ENCODE peak calls at places on chromosomes 1 and 21, in five cellular contexts. F is CD8-positive, alpha-beta T cell; M is astrocyte; A is psoas muscle; E is thoracic aorta. N is an unnamed sample. For H3K4me1, the result is how much of the 10 kb centered on the place peaks cover.

GRCh38 chr1:212162635-212163034 is 122.6 kb upstream of the PPP2R5A start:
- DNase-seq in F (peak), M (peak), A (no peak), E (no peak), N (no peak)

GRCh38 chr1:116062201-116062600 is 49.0 kb upstream of the MAB21L3 start:
- DNase-seq in F (no peak), M (no peak), A (no peak), E (no peak), N (no peak)

GRCh38 chr21:42433946-42434551 is 30.3 kb downstream of the UBASH3A start:
- DNase-seq in F (no peak), M (no peak), A (no peak), E (no peak), N (no peak)

GRCh38 chr1:234205966-234206365 is 167.3 kb upstream of the COA6 start:
- DNase-seq in F (no peak), M (no peak), A (no peak), E (no peak), N (no peak)

GRCh38 chr1:193973428-193973827 is 787.0 kb upstream of the B3GALT2 start:
- DNase-seq in F (no peak), M (no peak), A (no peak), E (no peak), N (no peak)

GRCh38 chr1:44021156-44021555 is 10.1 kb downstream of the SLC6A9 start:
- DNase-seq in F (no peak), M (no peak), A (peak), E (no peak), N (no peak)

GRCh38 chr1:23798662-23799142 is 1.9 kb downstream of the GALE start:
- DNase-seq in F (no peak), M (no peak), A (peak), E (no peak), N (no peak)

GRCh38 chr1:225617956-225618355 is 35.0 kb downstream of the ENAH start:
- DNase-seq in F (no peak), M (no peak), A (no peak), E (no peak), N (no peak)

GRCh38 chr1:22275626-22276395 is 132.9 kb upstream of the WNT4 start:
- DNase-seq in F (peak), M (peak), A (peak), E (no peak), N (peak)

GRCh38 chr1:58785424-58786058 is 1.7 kb upstream of the JUN start:
- DNase-seq in F (peak), M (peak), A (peak), E (peak), N (peak)

GRCh38 chr1:69163779-69164178 is 403.9 kb upstream of the LRRC7 start:
- DNase-seq in F (no peak), M (no peak), A (no peak), E (no peak), N (no peak)

GRCh38 chr21:45549670-45550463 is 7.6 kb upstream of the SLC19A1 start:
- DNase-seq in F (no peak), M (no peak), A (peak), E (no peak), N (no peak)

GRCh38 chr1:229028987-229029550 is 241.8 kb upstream of the RAB4A start:
- DNase-seq in F (no peak), M (no peak), A (no peak), E (no peak), N (no peak)

GRCh38 chr1:152502496-152503180 is 8.0 kb upstream of the LCE5A start:
- DNase-seq in F (no peak), M (peak), A (no peak), E (no peak), N (peak)

GRCh38 chr1:162010175-162010506 is 13.5 kb downstream of the OLFML2B start:
- DNase-seq in F (no peak), M (no peak), A (no peak), E (no peak), N (no peak)

GRCh38 chr1:111214884-111215283 is 12.6 kb upstream of the CHI3L2 start:
- DNase-seq in F (peak), M (no peak), A (no peak), E (no peak), N (no peak)

GRCh38 chr1:185096531-185096930 is 51.2 kb downstream of the RNF2 start:
- DNase-seq in F (no peak), M (no peak), A (no peak), E (no peak), N (peak)

GRCh38 chr21:38434913-38435533 is 63.3 kb downstream of the ERG start:
- DNase-seq in F (no peak), M (peak), A (no peak), E (peak), N (no peak)

GRCh38 chr1:97849350-97850339 is 71.2 kb downstream of the DPYD start:
- DNase-seq in F (no peak), M (peak), A (no peak), E (no peak), N (peak)

GRCh38 chr1:228298471-228298870 is 90.6 kb downstream of the OBSCN start:
- DNase-seq in F (no peak), M (no peak), A (no peak), E (no peak), N (no peak)

GRCh38 chr1:196060539-196060938 is 547.7 kb downstream of the KCNT2 start:
- DNase-seq in F (no peak), M (no peak), A (no peak), E (no peak), N (no peak)

GRCh38 chr1:67322442-67322841 is 14.8 kb downstream of the IL12RB2 start:
- DNase-seq in F (no peak), M (no peak), A (no peak), E (no peak), N (no peak)

GRCh38 chr1:26037904-26038303 is 8.0 kb downstream of the SLC30A2 start:
- DNase-seq in F (no peak), M (no peak), A (no peak), E (no peak), N (no peak)

GRCh38 chr21:39932335-39932734 is 65.1 kb downstream of the PCP4 start:
- DNase-seq in F (no peak), M (no peak), A (no peak), E (no peak), N (no peak)

GRCh38 chr1:94463765-94464330 is 45.7 kb downstream of the ABCD3 start:
- DNase-seq in F (no peak), M (peak), A (no peak), E (no peak), N (no peak)

DNA sequence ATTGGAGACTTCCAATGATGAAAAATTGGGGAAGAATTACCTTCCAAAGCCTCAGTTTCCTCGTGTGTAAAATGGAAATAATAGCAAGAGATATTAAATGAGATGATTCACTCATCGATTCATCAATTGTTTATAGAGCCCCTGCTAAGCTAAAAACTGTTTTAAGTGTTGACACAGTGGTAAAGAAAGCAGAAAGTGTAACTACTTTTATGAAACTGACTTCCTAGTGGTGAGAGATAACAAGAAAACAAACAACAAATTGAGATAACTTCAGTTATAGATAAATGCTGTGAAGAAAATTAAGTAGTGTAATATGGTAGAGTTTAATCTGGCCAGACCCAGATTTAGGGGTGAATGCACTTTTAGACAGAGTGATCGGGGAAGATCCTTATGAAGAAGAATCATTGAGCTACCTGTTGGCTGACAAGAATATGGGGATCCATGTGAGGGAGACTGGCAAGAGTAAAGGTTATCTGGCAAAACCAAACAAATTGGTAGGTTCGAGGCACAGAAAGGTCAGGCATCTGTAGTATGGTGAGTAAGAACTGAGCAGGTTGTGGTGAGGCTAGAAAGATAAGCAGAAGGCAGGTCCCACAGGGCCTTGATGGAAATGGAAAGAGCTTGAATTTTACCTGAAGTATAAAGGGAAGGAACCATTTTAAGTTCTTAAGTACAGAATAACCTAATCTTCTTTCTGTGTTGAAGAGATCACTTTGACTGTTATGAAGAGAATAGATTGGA is 10.9 kb downstream of the PTPRC start:
- DNase-seq in F (no peak), M (no peak), A (no peak), E (no peak), N (no peak)
- H3K4me1 ChIP-seq in F (half or more), M (under half), A (under half), E (under half), N (under half)

GRCh38 chr21:14616303-14617039 is 70.4 kb upstream of the SAMSN1 start:
- DNase-seq in F (no peak), M (no peak), A (no peak), E (no peak), N (peak)
- H3K27ac ChIP-seq in F (no peak), M (no peak), A (no peak), E (no peak), N (no peak)

GRCh38 chr1:35187816-35188342 is 5.1 kb downstream of the SFPQ start:
- DNase-seq in F (no peak), M (no peak), A (no peak), E (no peak), N (no peak)

GRCh38 chr1:35186239-35186638 is 6.7 kb downstream of the SFPQ start:
- DNase-seq in F (no peak), M (no peak), A (no peak), E (no peak), N (no peak)

GRCh38 chr1:35185200-35185599 is 7.7 kb downstream of the SFPQ start:
- DNase-seq in F (no peak), M (no peak), A (no peak), E (no peak), N (no peak)

GRCh38 chr1:35181790-35182455 is 11.0 kb downstream of the SFPQ start:
- DNase-seq in F (no peak), M (no peak), A (no peak), E (no peak), N (no peak)

GRCh38 chr1:35184495-35185199 is 8.3 kb downstream of the SFPQ start:
- DNase-seq in F (no peak), M (no peak), A (no peak), E (no peak), N (no peak)
- H3K4me1 ChIP-seq in F (half or more), M (under half), A (half or more), E (under half), N (under half)

GRCh38 chr1:223774133-223774811 is 61.9 kb downstream of the CAPN2 start:
- DNase-seq in F (no peak), M (no peak), A (no peak), E (no peak), N (no peak)

GRCh38 chr1:223775711-223776074 is 63.4 kb downstream of the CAPN2 start:
- DNase-seq in F (no peak), M (no peak), A (no peak), E (no peak), N (no peak)

GRCh38 chr1:223775054-223775453 is 62.7 kb downstream of the CAPN2 start:
- DNase-seq in F (no peak), M (no peak), A (no peak), E (no peak), N (no peak)

GRCh38 chr1:223776075-223776814 is 63.9 kb downstream of the CAPN2 start:
- DNase-seq in F (peak), M (peak), A (no peak), E (no peak), N (peak)

DNA sequence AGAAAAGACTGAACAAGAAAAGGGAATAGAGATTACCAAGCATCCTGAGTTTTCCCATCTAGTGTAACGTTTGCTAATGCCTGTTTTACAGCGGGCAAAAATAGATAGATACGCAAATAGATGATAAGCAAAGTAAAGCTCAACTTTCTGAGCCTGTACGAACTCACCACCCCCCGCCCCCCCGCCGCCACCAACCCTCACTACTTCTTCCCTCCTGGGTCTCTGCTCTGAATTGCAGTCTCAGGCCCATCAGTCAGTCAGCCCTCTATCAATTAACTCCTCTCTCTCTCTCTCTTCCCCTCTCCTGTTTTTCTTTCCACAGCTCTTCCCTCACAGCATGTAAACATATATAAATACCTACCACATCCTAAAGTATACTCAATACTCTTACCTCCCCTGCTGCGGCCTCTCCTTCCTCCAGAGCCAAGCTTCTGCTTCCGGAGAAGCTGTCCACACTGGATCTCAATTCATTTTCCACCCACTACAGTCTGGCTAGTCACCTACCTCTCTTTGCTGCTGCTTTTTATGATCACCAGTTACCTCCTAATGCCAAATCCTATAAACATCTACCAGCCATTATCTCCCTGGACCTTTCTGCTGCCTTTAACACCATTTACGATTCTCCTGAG is 64.6 kb downstream of the CAPN2 start:
- DNase-seq in F (no peak), M (no peak), A (no peak), E (no peak), N (no peak)
- H3K27ac ChIP-seq in F (no peak), M (peak), A (no peak), E (peak), N (no peak)

N was measured in foreskin keratinocyte.